ENCODE peak calls at places on chromosome 17, in ten cellular contexts. U is heart right ventricle; N is fibroblast of the aortic adventitia; Y is SK-N-MC; T is T-helper 17 cell; P is stimulated activated CD4-positive, alpha-beta T cell treated with anti-CD3 and anti-CD28 coated beads, Interleukin-15, amount 100 ng/mL, for 24 hours; K is head of caudate nucleus; W is aorta; J is non-pigmented ciliary epithelial cell; O is left lung. H is an unnamed sample.

GRCh38 chr17:36463916-36464764 is 22.3 kb upstream of the ZNHIT3 start:
- DNase-seq in K (no peak), Y (no peak), T (no peak), P (peak; percentile 73), N (peak; percentile 59), O (peak; percentile 48), J (peak; percentile 24), U (peak; percentile 47), W (no peak), H (no peak)

GRCh38 chr17:63537001-63537400 is 13.3 kb upstream of the DCAF7 start:
- DNase-seq in T (no peak), W (peak; percentile 16), Y (no peak), K (no peak), O (no peak), U (no peak), N (no peak), P (no peak), J (no peak), H (no peak)

GRCh38 chr17:44552361-44552760 is 4.9 kb upstream of the FZD2 start:
- DNase-seq in T (no peak), J (no peak), Y (no peak), K (no peak), U (no peak), N (no peak), P (no peak), W (no peak), O (no peak), H (no peak)

GRCh38 chr17:9158545-9159452 is 137.5 kb downstream of the NTN1 start:
- DNase-seq in K (no peak), Y (no peak), N (no peak), O (no peak), P (no peak), U (no peak), T (no peak), W (no peak), J (no peak), H (no peak)

GRCh38 chr17:49121696-49122292 is 10.8 kb upstream of the B4GALNT2 start:
- DNase-seq in K (no peak), P (no peak), T (no peak), O (no peak), Y (no peak), N (no peak), W (no peak), J (no peak), U (no peak), H (no peak)

GRCh38 chr17:78933959-78934568 is 8.9 kb upstream of the TIMP2 start:
- DNase-seq in O (peak; percentile 93), W (peak; percentile 99), T (no peak), Y (no peak), J (peak; percentile 91), U (peak; percentile 92), N (peak; percentile 99), P (no peak), K (peak; percentile 84), H (peak; percentile 96)

GRCh38 chr17:72373910-72374741 is 253.3 kb downstream of the SOX9 start:
- DNase-seq in Y (no peak), N (peak; percentile 45), O (no peak), U (no peak), P (no peak), J (no peak), W (no peak), T (no peak), K (no peak), H (no peak)

GRCh38 chr17:81651692-81652091 is 4.7 kb downstream of the PDE6G start:
- DNase-seq in U (no peak), J (peak; percentile 27), O (no peak), T (no peak), P (no peak), W (no peak), K (no peak), Y (no peak), N (peak; percentile 88), H (no peak)

GRCh38 chr17:72343911-72344310 is 223.1 kb downstream of the SOX9 start:
- DNase-seq in K (no peak), N (no peak), T (no peak), U (no peak), Y (no peak), J (no peak), P (no peak), W (no peak), O (no peak), H (no peak)

GRCh38 chr17:41835800-41836549 is at the start of gene NT5C3B:
- DNase-seq in T (peak; percentile 22), W (peak; percentile 91), N (no peak), P (peak; percentile 76), J (no peak), O (peak; percentile 46), K (peak; percentile 69), U (peak; percentile 71), Y (no peak), H (no peak)

GRCh38 chr17:66343531-66344078 is 41.2 kb downstream of the PRKCA start:
- DNase-seq in O (no peak), P (no peak), W (no peak), Y (no peak), N (no peak), T (no peak), K (no peak), J (no peak), U (no peak), H (no peak)

GRCh38 chr17:622356-622755 is 92.3 kb downstream of the VPS53 start:
- DNase-seq in Y (no peak), O (no peak), W (no peak), U (no peak), N (no peak), P (no peak), J (peak; percentile 68), K (no peak), T (no peak), H (no peak)

GRCh38 chr17:19928299-19928698 is 49.3 kb downstream of the AKAP10 start:
- DNase-seq in K (no peak), P (no peak), U (no peak), O (no peak), W (no peak), J (no peak), T (no peak), N (peak; percentile 26), Y (no peak), H (no peak)

GRCh38 chr17:38410201-38410600 is 18.1 kb upstream of the ARHGAP23 start:
- DNase-seq in K (no peak), P (no peak), T (no peak), J (no peak), O (no peak), W (no peak), N (no peak), U (no peak), Y (no peak), H (no peak)

GRCh38 chr17:67105213-67105612 is 60.9 kb downstream of the CACNG1 start:
- DNase-seq in P (no peak), J (peak; percentile 48), T (no peak), N (peak; percentile 86), K (no peak), W (no peak), U (no peak), O (no peak), Y (no peak), H (no peak)

GRCh38 chr17:47810901-47811635 is 10.5 kb downstream of the OSBPL7 start:
- DNase-seq in U (no peak), O (no peak), N (no peak), T (no peak), P (no peak), Y (no peak), J (no peak), K (peak; percentile 8), W (peak; percentile 46), H (peak; percentile 51)

GRCh38 chr17:62724398-62725146 is 83.5 kb downstream of the MARCHF10 start:
- DNase-seq in W (no peak), J (no peak), K (no peak), Y (no peak), T (peak; percentile 39), P (peak; percentile 89), N (no peak), O (no peak), U (no peak), H (no peak)

GRCh38 chr17:49995055-49995738 is at the start of gene DLX3:
- DNase-seq in T (no peak), O (peak; percentile 80), J (peak; percentile 22), U (peak; percentile 71), K (no peak), Y (peak; percentile 57), W (peak; percentile 93), P (peak; percentile 63), N (peak; percentile 70), H (no peak)

GRCh38 chr17:80824549-80825470 is 166.8 kb upstream of the CHMP6 start:
- DNase-seq in Y (no peak), J (no peak), O (peak; percentile 15), N (no peak), T (no peak), U (no peak), K (no peak), P (no peak), W (peak; percentile 31), H (no peak)

GRCh38 chr17:33682622-33683021 is 389.5 kb upstream of the ASIC2 start:
- DNase-seq in J (no peak), P (no peak), Y (no peak), U (no peak), K (no peak), N (no peak), W (no peak), T (no peak), O (no peak), H (no peak)

GRCh38 chr17:27975146-27976011 is 67.1 kb upstream of the NLK start:
- DNase-seq in O (no peak), W (no peak), K (no peak), J (no peak), P (no peak), N (peak; percentile 26), U (no peak), T (no peak), Y (no peak), H (no peak)

GRCh38 chr17:3690094-3690715 is 5.8 kb downstream of the P2RX5 start:
- DNase-seq in U (no peak), K (no peak), O (no peak), Y (no peak), P (no peak), T (no peak), W (no peak), N (no peak), J (no peak), H (no peak)

GRCh38 chr17:79129523-79129922 is 54.9 kb downstream of the ENGASE start:
- DNase-seq in K (no peak), J (no peak), P (no peak), Y (no peak), T (no peak), W (no peak), N (no peak), O (no peak), U (no peak), H (no peak)

H was measured in suprapubic skin.